ENCODE peak calls at places on chromosomes 4 and X, in four cellular contexts. H, K, F and L are unnamed samples.

GRCh38 chrX:8971116-8971515 is 62.8 kb downstream of the FAM9B start:
- DNase-seq in H (no peak), K (peak; percentile 39), F (no peak), L (peak; percentile 14)

GRCh38 chrX:39985551-39985950 is 112.2 kb downstream of the BCOR start:
- DNase-seq in H (no peak), K (peak; percentile 40), F (no peak), L (no peak)

GRCh38 chrX:10350221-10350620 is 193.4 kb downstream of the CLCN4 start:
- DNase-seq in H (no peak), K (no peak), F (no peak), L (no peak)

GRCh38 chr4:37392540-37393255 is 148.2 kb downstream of the NWD2 start:
- DNase-seq in H (no peak), K (no peak), F (no peak), L (no peak)

GRCh38 chr4:158535130-158535614 is 13.5 kb downstream of the RXFP1 start:
- DNase-seq in H (no peak), K (no peak), F (no peak), L (no peak)

GRCh38 chr4:1201851-1202525 is 29.6 kb upstream of the SPON2 start:
- DNase-seq in H (peak; percentile 65), K (no peak), F (no peak), L (no peak)

GRCh38 chrX:39725928-39726619 is 371.7 kb downstream of the BCOR start:
- DNase-seq in H (no peak), K (no peak), F (no peak), L (no peak)

GRCh38 chr4:159360549-159360948 is 257.7 kb downstream of the RAPGEF2 start:
- DNase-seq in H (no peak), K (no peak), F (no peak), L (no peak)

GRCh38 chrX:129655547-129656248 is 942 bp upstream of the APLN start:
- DNase-seq in H (no peak), K (no peak), F (no peak), L (no peak)

GRCh38 chrX:70421618-70422017 is 1.5 kb upstream of the GDPD2 start:
- DNase-seq in H (no peak), K (no peak), F (no peak), L (no peak)

GRCh38 chr4:84915396-84915780 is 51.1 kb downstream of the WDFY3 start:
- DNase-seq in H (no peak), K (no peak), F (no peak), L (no peak)

GRCh38 chrX:134745636-134746378 is 87.5 kb upstream of the PLAC1 start:
- DNase-seq in H (no peak), K (no peak), F (no peak), L (no peak)

GRCh38 chr4:8297691-8298485 is 28.3 kb downstream of the HTRA3 start:
- DNase-seq in H (no peak), K (no peak), F (no peak), L (no peak)

GRCh38 chr4:53476232-53477037 is 99.0 kb downstream of the FIP1L1 start:
- DNase-seq in H (no peak), K (no peak), F (no peak), L (no peak)

GRCh38 chr4:121155893-121156292 is 8.2 kb downstream of the TNIP3 start:
- DNase-seq in H (no peak), K (no peak), F (no peak), L (no peak)

GRCh38 chr4:149531861-149532260 is 283.8 kb downstream of the IQCM start:
- DNase-seq in H (no peak), K (no peak), F (no peak), L (no peak)

GRCh38 chrX:63751481-63751880 is 33.5 kb downstream of the ARHGEF9 start:
- DNase-seq in H (no peak), K (no peak), F (no peak), L (no peak)

GRCh38 chr4:118076958-118077766 is 42.9 kb downstream of the NDST3 start:
- DNase-seq in H (no peak), K (peak; percentile 31), F (no peak), L (peak; percentile 30)

GRCh38 chr4:147511005-147511660 is 30.2 kb downstream of the EDNRA start:
- DNase-seq in H (no peak), K (no peak), F (no peak), L (no peak)

GRCh38 chr4:62070291-62070852 is 870.2 kb downstream of the ADGRL3 start:
- DNase-seq in H (no peak), K (no peak), F (no peak), L (no peak)

GRCh38 chr4:52038109-52038912 is at the start of gene SGCB:
- DNase-seq in H (no peak), K (no peak), F (no peak), L (peak; percentile 75)

GRCh38 chr4:81032805-81033684 is 2.5 kb downstream of the BMP3 start:
- DNase-seq in H (no peak), K (no peak), F (no peak), L (no peak)

GRCh38 chr4:61553562-61554125 is 353.5 kb downstream of the ADGRL3 start:
- DNase-seq in H (no peak), K (no peak), F (no peak), L (no peak)

GRCh38 chrX:136063340-136064079 is 78.3 kb downstream of the SLC9A6 start:
- DNase-seq in H (no peak), K (no peak), F (no peak), L (no peak)

GRCh38 chr4:3190549-3190948 is 58.4 kb upstream of the MSANTD1 start:
- DNase-seq in H (no peak), K (no peak), F (no peak), L (no peak)

GRCh38 chr4:176011523-176011922 is 54.1 kb upstream of the WDR17 start:
- DNase-seq in H (peak; percentile 25), K (no peak), F (no peak), L (no peak)

GRCh38 chrX:126552313-126553022 is at the start of gene DCAF12L1:
- DNase-seq in H (no peak), K (no peak), F (no peak), L (no peak)

GRCh38 chrX:103584606-103585005 is 709 bp upstream of the TCEAL4 start:
- DNase-seq in H (no peak), K (no peak), F (no peak), L (no peak)

GRCh38 chr4:22190855-22191254 is 242.3 kb upstream of the KCNIP4 start:
- DNase-seq in H (no peak), K (no peak), F (no peak), L (no peak)

GRCh38 chr4:158065176-158065575 is 107.6 kb downstream of the GASK1B start:
- DNase-seq in H (no peak), K (peak; percentile 4), F (no peak), L (no peak)

GRCh38 chrX:47242321-47242720 is 9.5 kb downstream of the USP11 start:
- DNase-seq in H (no peak), K (no peak), F (no peak), L (no peak)

GRCh38 chr4:149048451-149049143 is 606.4 kb upstream of the NR3C2 start:
- DNase-seq in H (no peak), K (no peak), F (no peak), L (no peak)

GRCh38 chr4:103645991-103646390 is 73.8 kb downstream of the TACR3 start:
- DNase-seq in H (no peak), K (no peak), F (no peak), L (no peak)

GRCh38 chrX:17553451-17553850 is 178.5 kb downstream of the NHS start:
- DNase-seq in H (no peak), K (no peak), F (no peak), L (no peak)
- TF ChIP-seq SUZ12 in H (no peak), K (no peak), F (no peak), L (no peak)

DNA sequence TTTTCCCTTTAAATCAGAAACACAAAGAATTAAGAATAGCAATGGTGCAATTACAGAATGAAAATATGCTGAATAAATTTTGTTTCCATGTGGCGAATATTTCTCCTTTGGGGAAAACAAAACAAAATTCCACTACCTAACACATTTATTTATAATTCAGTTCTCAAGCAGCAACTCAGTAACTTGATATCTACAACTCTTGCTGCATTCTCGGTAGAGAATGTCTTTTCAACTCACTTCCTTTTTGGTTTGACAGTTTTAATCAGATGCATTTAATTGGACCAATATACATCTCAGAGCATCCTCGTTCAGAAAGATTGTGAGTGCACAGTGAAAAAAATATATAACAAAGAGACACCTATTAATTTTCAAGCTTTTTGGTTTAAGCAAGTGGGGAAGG is 30.8 kb downstream of the ZNF827 start:
- DNase-seq in H (no peak), K (no peak), F (no peak), L (no peak)
- TF ChIP-seq SP1 in H (no peak), K (no peak), F (no peak), L (no peak)

GRCh38 chr4:139625487-139625886 is 40.1 kb upstream of the MGST2 start:
- DNase-seq in H (no peak), K (no peak), F (no peak), L (no peak)

GRCh38 chr4:139617702-139618490 is 47.7 kb upstream of the MGST2 start:
- DNase-seq in H (no peak), K (peak; percentile 28), F (no peak), L (no peak)

GRCh38 chr4:139622856-139623255 is 42.8 kb upstream of the MGST2 start:
- DNase-seq in H (no peak), K (no peak), F (no peak), L (no peak)

GRCh38 chr4:139624441-139625130 is 41.0 kb upstream of the MGST2 start:
- DNase-seq in H (no peak), K (no peak), F (no peak), L (no peak)

DNA sequence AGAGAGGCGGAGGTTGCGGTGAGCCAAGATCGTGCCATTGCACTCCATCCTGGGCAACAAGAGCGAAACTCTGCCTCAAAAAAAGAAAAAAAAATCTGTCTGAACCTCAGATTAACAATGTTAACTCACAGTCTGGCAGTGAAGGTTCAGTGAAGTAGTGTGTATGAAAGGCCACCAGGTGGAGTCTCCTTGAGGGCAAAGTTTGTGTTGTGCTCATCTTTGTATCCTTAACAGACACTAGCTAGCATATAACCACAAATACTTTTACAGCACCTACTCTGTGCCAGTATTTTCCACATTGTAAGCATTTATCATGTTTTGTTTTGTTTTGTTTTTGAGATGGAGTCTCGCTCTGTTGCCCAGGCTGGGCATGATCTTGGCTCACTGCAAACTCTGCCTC is 46.0 kb upstream of the MGST2 start:
- DNase-seq in H (no peak), K (peak; percentile 47), F (no peak), L (peak; percentile 45)
- TF ChIP-seq SUZ12 in H (no peak), K (no peak), F (no peak), L (no peak)

GRCh38 chr4:77615153-77615552 is 9.5 kb downstream of the CXCL13 start:
- DNase-seq in H (no peak), K (no peak), F (no peak), L (no peak)

GRCh38 chr4:77621254-77621653 is 15.6 kb downstream of the CXCL13 start:
- DNase-seq in H (no peak), K (no peak), F (no peak), L (no peak)

GRCh38 chr4:77617203-77617602 is 11.6 kb downstream of the CXCL13 start:
- DNase-seq in H (no peak), K (no peak), F (no peak), L (no peak)

GRCh38 chr4:77619408-77619807 is 13.8 kb downstream of the CXCL13 start:
- DNase-seq in H (no peak), K (no peak), F (no peak), L (no peak)

GRCh38 chr4:77618383-77619241 is 13.0 kb downstream of the CXCL13 start:
- DNase-seq in H (no peak), K (peak; percentile 40), F (peak; percentile 59), L (peak; percentile 80)
- TF ChIP-seq SP1 in H (no peak), K (no peak), F (no peak), L (no peak)